ENCODE peak calls at places on chromosomes 5 and 9, in ten cellular contexts. M is heart left ventricle, T is H1, F is K562, B is spleen, E is lower leg skin, V is NB4, U is A549, O is IMR-90, X is body of pancreas. J is an unnamed sample.

GRCh38 chr5:124057161-124057814 is 545.3 kb downstream of the CSNK1G3 start:
- DNase-seq in M (peak; percentile 50), T (no peak), F (no peak), B (peak; percentile 82), E (peak; percentile 16), V (peak; percentile 84), U (no peak), O (no peak), X (peak; percentile 63), J (no peak)

GRCh38 chr9:6132650-6133049 is 83.0 kb upstream of the IL33 start:
- DNase-seq in M (no peak), T (no peak), F (no peak), B (no peak), E (no peak), V (peak; percentile 55), U (no peak), O (no peak), X (no peak), J (no peak)

GRCh38 chr5:7018144-7018543 is 304.9 kb downstream of the TENT4A start:
- DNase-seq in M (no peak), T (no peak), F (no peak), B (no peak), E (no peak), V (no peak), U (no peak), O (no peak), X (no peak), J (no peak)

GRCh38 chr5:96433066-96433447 is at the start of gene PCSK1:
- DNase-seq in M (no peak), T (no peak), F (no peak), B (no peak), E (no peak), V (no peak), U (no peak), O (no peak), X (no peak), J (no peak)

GRCh38 chr9:84152204-84152603 is 171.6 kb downstream of the RMI1 start:
- DNase-seq in M (no peak), T (no peak), F (no peak), B (no peak), E (no peak), V (no peak), U (no peak), O (no peak), X (no peak), J (no peak)

GRCh38 chr5:152331718-152332117 is 73.4 kb downstream of the NMUR2 start:
- DNase-seq in M (no peak), T (no peak), F (no peak), B (no peak), E (no peak), V (no peak), U (no peak), O (no peak), X (no peak), J (no peak)

GRCh38 chr9:6598249-6598725 is 47.2 kb downstream of the GLDC start:
- DNase-seq in M (no peak), T (no peak), F (no peak), B (no peak), E (no peak), V (no peak), U (no peak), O (peak; percentile 29), X (no peak), J (no peak)

GRCh38 chr9:20187318-20187717 is 398.5 kb upstream of the SLC24A2 start:
- DNase-seq in M (no peak), T (no peak), F (no peak), B (no peak), E (no peak), V (no peak), U (no peak), O (no peak), X (no peak), J (no peak)

GRCh38 chr5:73564644-73565165 is 734 bp downstream of the ANKRA2 start:
- DNase-seq in M (no peak), T (no peak), F (no peak), B (no peak), E (no peak), V (peak; percentile 49), U (no peak), O (no peak), X (no peak), J (no peak)

GRCh38 chr5:170572453-170572852 is 68.6 kb downstream of the KCNIP1 start:
- DNase-seq in M (no peak), T (no peak), F (no peak), B (no peak), E (no peak), V (peak; percentile 14), U (peak; percentile 3), O (no peak), X (no peak), J (no peak)

GRCh38 chr5:73170522-73170921 is 2.5 kb upstream of the TMEM174 start:
- DNase-seq in M (no peak), T (peak; percentile 50), F (peak; percentile 25), B (no peak), E (no peak), V (peak; percentile 55), U (peak; percentile 11), O (peak; percentile 7), X (no peak), J (no peak)

GRCh38 chr5:565782-566445 is 41.7 kb upstream of the SLC9A3 start:
- DNase-seq in M (no peak), T (peak; percentile 21), F (no peak), B (no peak), E (no peak), V (peak; percentile 30), U (no peak), O (peak; percentile 41), X (no peak), J (no peak)

GRCh38 chr5:116773926-116774325 is 199.3 kb upstream of the SEMA6A start:
- DNase-seq in M (no peak), T (no peak), F (no peak), B (no peak), E (no peak), V (no peak), U (no peak), O (no peak), X (no peak), J (no peak)

GRCh38 chr5:116772152-116772501 is 197.5 kb upstream of the SEMA6A start:
- DNase-seq in M (no peak), T (no peak), F (no peak), B (no peak), E (no peak), V (no peak), U (no peak), O (no peak), X (no peak), J (no peak)

GRCh38 chr5:116779846-116780245 is 205.2 kb upstream of the SEMA6A start:
- DNase-seq in M (no peak), T (no peak), F (no peak), B (no peak), E (no peak), V (no peak), U (no peak), O (no peak), X (no peak), J (no peak)

GRCh38 chr5:116778611-116779010 is 204.0 kb upstream of the SEMA6A start:
- DNase-seq in M (no peak), T (no peak), F (no peak), B (no peak), E (no peak), V (no peak), U (no peak), O (no peak), X (no peak), J (no peak)

GRCh38 chr5:116778015-116778414 is 203.4 kb upstream of the SEMA6A start:
- DNase-seq in M (no peak), T (no peak), F (no peak), B (no peak), E (no peak), V (no peak), U (no peak), O (no peak), X (no peak), J (no peak)
- H3K4me3 ChIP-seq in M (no peak overlapping the region), T (no peak overlapping the region), F (no peak overlapping the region), B (no peak overlapping the region), E (no peak overlapping the region), V (no peak overlapping the region), U (no peak overlapping the region), O (no peak overlapping the region), X (no peak overlapping the region), J (no peak overlapping the region)

DNA sequence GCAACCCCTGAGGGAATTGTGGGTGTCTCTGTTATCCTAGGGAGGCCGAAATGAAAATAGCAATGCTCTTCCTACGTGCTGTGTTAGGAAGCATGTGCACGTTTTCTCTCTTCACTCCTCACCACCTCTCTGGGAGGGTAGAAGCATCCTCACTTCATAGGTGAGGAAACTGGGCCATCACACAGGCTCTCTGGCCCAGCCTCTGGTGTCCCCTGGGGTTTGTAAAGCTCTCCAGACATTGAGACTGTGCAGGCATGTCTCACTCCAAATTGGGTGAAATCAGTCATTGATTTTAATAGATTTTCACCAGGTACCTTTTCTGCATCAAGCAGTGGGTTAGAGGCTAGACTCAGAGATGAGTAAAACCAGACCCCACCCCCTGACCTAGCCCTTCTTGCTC is 221.8 kb downstream of the PBX3 start:
- DNase-seq in M (no peak), T (no peak), F (no peak), B (no peak), E (no peak), V (no peak), U (no peak), O (no peak), X (no peak), J (no peak)
- TF ChIP-seq POLR2A in M (no peak), T (no peak), F (no peak), B (no peak), E (no peak), V (no peak), U (no peak), O (no peak), X (no peak), J (no peak)

DNA sequence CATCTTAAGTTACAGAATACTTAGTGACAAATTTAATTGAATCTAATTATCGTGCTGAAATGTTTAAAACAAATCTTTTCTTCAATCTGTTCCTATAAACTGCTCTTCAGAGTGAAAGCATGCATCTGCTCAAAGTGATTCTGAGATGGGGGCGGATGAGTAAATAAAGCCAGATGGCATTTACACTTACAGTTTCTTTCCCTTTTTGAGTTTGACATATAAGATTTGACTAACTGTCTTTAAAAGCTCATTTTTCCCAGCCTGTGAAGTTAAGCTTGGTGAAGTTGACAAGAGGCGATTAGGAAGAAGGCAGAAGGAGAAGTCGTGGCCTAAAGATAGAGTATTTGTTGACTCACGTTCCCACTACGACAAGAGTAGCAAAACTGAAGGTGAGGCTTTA is 137.4 kb downstream of the LPAR1 start:
- DNase-seq in M (no peak), T (no peak), F (no peak), B (no peak), E (no peak), V (no peak), U (no peak), O (peak; percentile 63), X (no peak), J (no peak)
- TF ChIP-seq CTCF in M (no peak), T (no peak), F (no peak), B (no peak), E (no peak), V (no peak), U (no peak), O (no peak), X (no peak), J (no peak)

DNA sequence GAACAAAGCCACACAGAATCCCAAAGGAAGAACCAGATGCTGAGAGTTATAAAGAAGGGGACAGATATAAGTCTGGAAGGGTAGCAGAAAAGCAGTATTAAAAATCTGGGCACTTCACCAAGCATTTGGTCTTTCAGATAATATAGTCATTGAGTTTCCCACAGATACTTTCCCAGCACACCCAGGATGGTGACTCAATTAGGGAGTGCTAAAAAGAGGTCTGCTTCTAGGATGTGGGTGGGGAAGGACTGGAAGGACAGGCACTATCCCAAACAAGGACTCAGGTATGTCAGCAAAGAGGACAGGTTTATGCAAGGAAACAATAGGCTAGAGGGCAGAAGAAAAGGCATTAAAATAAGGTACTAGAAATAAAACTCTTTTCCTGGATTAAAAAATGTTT is 59.3 kb downstream of the DIAPH1 start:
- DNase-seq in M (no peak), T (no peak), F (no peak), B (no peak), E (no peak), V (no peak), U (no peak), O (peak; percentile 73), X (no peak), J (no peak)
- H3K4me3 ChIP-seq in M (no peak overlapping the region), T (no peak overlapping the region), F (no peak overlapping the region), B (no peak overlapping the region), E (no peak overlapping the region), V (no peak overlapping the region), U (no peak overlapping the region), O (no peak overlapping the region), X (no peak overlapping the region), J (no peak overlapping the region)

J was measured in vagina.